ENCODE peak calls at places on chromosomes 4 and X, in five cellular contexts. One of them, this sample, is unnamed.

GRCh38 chrX:128816919-128817318 is 706.4 kb downstream of the SMARCA1 start:
- DNase-seq in right atrium auricular region: no peak
- DNase-seq in activated CD8-positive, alpha-beta T cell treated with anti-CD3 and anti-CD28 coated beads for 36 hours: no peak
- DNase-seq in NB4: peak; percentile 21
- DNase-seq in fibroblast of mammary gland: no peak
- DNase-seq in this sample: no peak

GRCh38 chr4:186144180-186144579 is 39.7 kb downstream of the FAM149A start:
- DNase-seq in right atrium auricular region: peak; percentile 62
- DNase-seq in activated CD8-positive, alpha-beta T cell treated with anti-CD3 and anti-CD28 coated beads for 36 hours: peak; percentile 28
- DNase-seq in NB4: no peak
- DNase-seq in fibroblast of mammary gland: peak; percentile 40
- DNase-seq in this sample: no peak

GRCh38 chrX:13778916-13779315 is 38.0 kb downstream of the GPM6B start:
- DNase-seq in right atrium auricular region: no peak
- DNase-seq in activated CD8-positive, alpha-beta T cell treated with anti-CD3 and anti-CD28 coated beads for 36 hours: peak; percentile 9
- DNase-seq in NB4: peak; percentile 25
- DNase-seq in fibroblast of mammary gland: peak; percentile 80
- DNase-seq in this sample: no peak

GRCh38 chr4:30256105-30256828 is 463.9 kb upstream of the PCDH7 start:
- DNase-seq in right atrium auricular region: no peak
- DNase-seq in activated CD8-positive, alpha-beta T cell treated with anti-CD3 and anti-CD28 coated beads for 36 hours: no peak
- DNase-seq in NB4: peak; percentile 10
- DNase-seq in fibroblast of mammary gland: no peak
- DNase-seq in this sample: no peak

GRCh38 chrX:21479695-21480280 is 105.6 kb downstream of the CNKSR2 start:
- DNase-seq in right atrium auricular region: no peak
- DNase-seq in activated CD8-positive, alpha-beta T cell treated with anti-CD3 and anti-CD28 coated beads for 36 hours: peak; percentile 1
- DNase-seq in NB4: peak; percentile 67
- DNase-seq in fibroblast of mammary gland: peak; percentile 67
- DNase-seq in this sample: peak; percentile 16

GRCh38 chr4:23631255-23631950 is 258.4 kb downstream of the PPARGC1A start:
- DNase-seq in right atrium auricular region: no peak
- DNase-seq in activated CD8-positive, alpha-beta T cell treated with anti-CD3 and anti-CD28 coated beads for 36 hours: no peak
- DNase-seq in NB4: no peak
- DNase-seq in fibroblast of mammary gland: no peak
- DNase-seq in this sample: no peak

GRCh38 chr4:3414421-3415279 is 27.1 kb upstream of the HGFAC start:
- DNase-seq in right atrium auricular region: no peak
- DNase-seq in activated CD8-positive, alpha-beta T cell treated with anti-CD3 and anti-CD28 coated beads for 36 hours: no peak
- DNase-seq in NB4: peak; percentile 75
- DNase-seq in fibroblast of mammary gland: no peak
- DNase-seq in this sample: no peak

GRCh38 chr4:186701273-186701672 is 22.4 kb downstream of the FAT1 start:
- DNase-seq in right atrium auricular region: peak; percentile 65
- DNase-seq in activated CD8-positive, alpha-beta T cell treated with anti-CD3 and anti-CD28 coated beads for 36 hours: no peak
- DNase-seq in NB4: no peak
- DNase-seq in fibroblast of mammary gland: peak; percentile 64
- DNase-seq in this sample: no peak

GRCh38 chr4:76594152-76594551 is 159.1 kb downstream of the SHROOM3 start:
- DNase-seq in right atrium auricular region: no peak
- DNase-seq in activated CD8-positive, alpha-beta T cell treated with anti-CD3 and anti-CD28 coated beads for 36 hours: no peak
- DNase-seq in NB4: no peak
- DNase-seq in fibroblast of mammary gland: no peak
- DNase-seq in this sample: no peak

GRCh38 chrX:55135171-55135570 is 46.4 kb downstream of the PAGE2 start:
- DNase-seq in right atrium auricular region: no peak
- DNase-seq in activated CD8-positive, alpha-beta T cell treated with anti-CD3 and anti-CD28 coated beads for 36 hours: peak; percentile 29
- DNase-seq in NB4: peak; percentile 22
- DNase-seq in fibroblast of mammary gland: peak; percentile 31
- DNase-seq in this sample: no peak

GRCh38 chrX:103404225-103405008 is 28.1 kb downstream of the BEX3 start:
- DNase-seq in right atrium auricular region: peak; percentile 80
- DNase-seq in activated CD8-positive, alpha-beta T cell treated with anti-CD3 and anti-CD28 coated beads for 36 hours: peak; percentile 84
- DNase-seq in NB4: peak; percentile 22
- DNase-seq in fibroblast of mammary gland: peak; percentile 88
- DNase-seq in this sample: peak; percentile 61

GRCh38 chrX:68431836-68432235 is 1.5 kb downstream of the OPHN1 start:
- DNase-seq in right atrium auricular region: no peak
- DNase-seq in activated CD8-positive, alpha-beta T cell treated with anti-CD3 and anti-CD28 coated beads for 36 hours: no peak
- DNase-seq in NB4: no peak
- DNase-seq in fibroblast of mammary gland: no peak
- DNase-seq in this sample: no peak

GRCh38 chr4:338759-339097 is 1.1 kb downstream of the ZNF141 start:
- DNase-seq in right atrium auricular region: no peak
- DNase-seq in activated CD8-positive, alpha-beta T cell treated with anti-CD3 and anti-CD28 coated beads for 36 hours: no peak
- DNase-seq in NB4: peak; percentile 54
- DNase-seq in fibroblast of mammary gland: peak; percentile 3
- DNase-seq in this sample: no peak

GRCh38 chr4:112145326-112145819 is at the start of gene FAM241A:
- DNase-seq in right atrium auricular region: peak; percentile 86
- DNase-seq in activated CD8-positive, alpha-beta T cell treated with anti-CD3 and anti-CD28 coated beads for 36 hours: peak; percentile 89
- DNase-seq in NB4: peak; percentile 91
- DNase-seq in fibroblast of mammary gland: peak; percentile 74
- DNase-seq in this sample: peak; percentile 97

GRCh38 chr4:169485084-169485483 is 127.3 kb downstream of the NEK1 start:
- DNase-seq in right atrium auricular region: no peak
- DNase-seq in activated CD8-positive, alpha-beta T cell treated with anti-CD3 and anti-CD28 coated beads for 36 hours: no peak
- DNase-seq in NB4: no peak
- DNase-seq in fibroblast of mammary gland: peak; percentile 53
- DNase-seq in this sample: no peak

GRCh38 chrX:6644411-6644810 is 109.5 kb upstream of the VCX3A start:
- DNase-seq in right atrium auricular region: no peak
- DNase-seq in activated CD8-positive, alpha-beta T cell treated with anti-CD3 and anti-CD28 coated beads for 36 hours: peak; percentile 1
- DNase-seq in NB4: peak; percentile 28
- DNase-seq in fibroblast of mammary gland: no peak
- DNase-seq in this sample: no peak

GRCh38 chr4:74886490-74886889 is 46.4 kb upstream of the PARM1 start:
- DNase-seq in right atrium auricular region: no peak
- DNase-seq in activated CD8-positive, alpha-beta T cell treated with anti-CD3 and anti-CD28 coated beads for 36 hours: no peak
- DNase-seq in NB4: no peak
- DNase-seq in fibroblast of mammary gland: peak; percentile 74
- DNase-seq in this sample: no peak

GRCh38 chr4:183467246-183467645 is 22.8 kb downstream of the CDKN2AIP start:
- DNase-seq in right atrium auricular region: no peak
- DNase-seq in activated CD8-positive, alpha-beta T cell treated with anti-CD3 and anti-CD28 coated beads for 36 hours: no peak
- DNase-seq in NB4: no peak
- DNase-seq in fibroblast of mammary gland: no peak
- DNase-seq in this sample: no peak

GRCh38 chr4:83548151-83548905 is 12.4 kb downstream of the GPAT3 start:
- DNase-seq in right atrium auricular region: peak; percentile 81
- DNase-seq in activated CD8-positive, alpha-beta T cell treated with anti-CD3 and anti-CD28 coated beads for 36 hours: peak; percentile 89
- DNase-seq in NB4: peak; percentile 96
- DNase-seq in fibroblast of mammary gland: peak; percentile 96
- DNase-seq in this sample: peak; percentile 43

GRCh38 chrX:106397788-106398538 is 213.8 kb upstream of the RADX start:
- DNase-seq in right atrium auricular region: no peak
- DNase-seq in activated CD8-positive, alpha-beta T cell treated with anti-CD3 and anti-CD28 coated beads for 36 hours: no peak
- DNase-seq in NB4: peak; percentile 14
- DNase-seq in fibroblast of mammary gland: peak; percentile 23
- DNase-seq in this sample: no peak

GRCh38 chrX:119512145-119512800 is 44.0 kb downstream of the SLC25A5 start:
- DNase-seq in right atrium auricular region: peak; percentile 62
- DNase-seq in activated CD8-positive, alpha-beta T cell treated with anti-CD3 and anti-CD28 coated beads for 36 hours: peak; percentile 37
- DNase-seq in NB4: peak; percentile 70
- DNase-seq in fibroblast of mammary gland: peak; percentile 68
- DNase-seq in this sample: peak; percentile 64

GRCh38 chr4:156169011-156169410 is 215.3 kb upstream of the CTSO start:
- DNase-seq in right atrium auricular region: no peak
- DNase-seq in activated CD8-positive, alpha-beta T cell treated with anti-CD3 and anti-CD28 coated beads for 36 hours: no peak
- DNase-seq in NB4: peak; percentile 26
- DNase-seq in fibroblast of mammary gland: peak; percentile 94
- DNase-seq in this sample: peak; percentile 20
- TF ChIP-seq CTCF in right atrium auricular region: peak; percentile 16
- TF ChIP-seq CTCF in activated CD8-positive, alpha-beta T cell treated with anti-CD3 and anti-CD28 coated beads for 36 hours: no peak
- TF ChIP-seq CTCF in NB4: peak; percentile 18
- TF ChIP-seq CTCF in fibroblast of mammary gland: peak; percentile 80
- TF ChIP-seq CTCF in this sample: peak; percentile 44

DNA sequence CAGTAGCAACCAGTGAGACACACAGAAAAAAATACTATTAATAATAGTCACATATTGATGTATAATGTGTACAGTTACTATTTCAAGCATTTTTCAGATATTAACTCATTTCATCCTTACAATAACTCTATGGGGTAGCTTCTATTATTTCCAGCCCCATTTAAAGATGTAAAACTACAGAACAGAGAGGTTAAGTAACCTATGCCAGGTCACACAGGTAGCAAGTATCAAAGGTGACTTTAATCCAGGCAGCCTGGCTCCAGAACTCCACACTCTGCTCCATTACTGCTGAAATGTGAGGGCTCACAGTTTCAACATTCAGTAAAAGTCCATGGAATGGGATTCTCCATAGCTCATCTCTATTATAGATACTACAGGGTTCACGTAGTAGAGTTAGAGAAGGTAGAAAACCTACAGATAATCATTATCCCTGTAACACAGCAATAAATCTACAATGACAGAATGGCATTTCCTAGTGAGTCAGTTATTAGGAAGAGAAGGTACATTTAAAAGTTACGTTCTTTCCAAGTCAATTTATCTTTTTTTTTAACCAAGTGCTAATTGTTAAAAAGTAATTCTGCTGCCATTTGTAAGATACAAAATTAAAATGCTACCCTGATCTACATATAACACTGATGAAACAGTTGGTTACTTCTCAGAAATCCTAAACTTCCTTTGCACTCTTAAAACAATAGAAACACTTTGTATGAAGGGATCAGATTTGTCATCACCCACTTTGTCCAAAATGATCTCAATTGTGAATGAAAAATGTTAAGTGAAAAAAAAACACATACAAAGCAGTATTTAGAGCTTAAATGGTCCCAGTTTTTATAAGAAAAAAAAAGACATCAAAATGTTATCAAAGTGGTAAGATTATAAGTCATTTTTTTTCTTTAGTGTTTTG is 18.7 kb downstream of the RELL1 start:
- DNase-seq in right atrium auricular region: no peak
- DNase-seq in activated CD8-positive, alpha-beta T cell treated with anti-CD3 and anti-CD28 coated beads for 36 hours: no peak
- DNase-seq in NB4: no peak
- DNase-seq in fibroblast of mammary gland: peak; percentile 29
- DNase-seq in this sample: no peak
- TF ChIP-seq CTCF in right atrium auricular region: no peak
- TF ChIP-seq CTCF in activated CD8-positive, alpha-beta T cell treated with anti-CD3 and anti-CD28 coated beads for 36 hours: no peak
- TF ChIP-seq CTCF in NB4: no peak
- TF ChIP-seq CTCF in fibroblast of mammary gland: no peak
- TF ChIP-seq CTCF in this sample: no peak

GRCh38 chr4:22356996-22357596 is 158.8 kb downstream of the ADGRA3 start:
- DNase-seq in right atrium auricular region: no peak
- DNase-seq in activated CD8-positive, alpha-beta T cell treated with anti-CD3 and anti-CD28 coated beads for 36 hours: no peak
- DNase-seq in NB4: peak; percentile 62
- DNase-seq in fibroblast of mammary gland: peak; percentile 61
- DNase-seq in this sample: peak; percentile 4
- TF ChIP-seq CTCF in right atrium auricular region: no peak
- TF ChIP-seq CTCF in activated CD8-positive, alpha-beta T cell treated with anti-CD3 and anti-CD28 coated beads for 36 hours: no peak
- TF ChIP-seq CTCF in NB4: peak; percentile 43
- TF ChIP-seq CTCF in fibroblast of mammary gland: peak; percentile 66
- TF ChIP-seq CTCF in this sample: no peak

GRCh38 chr4:69323284-69323683 is 43.0 kb downstream of the UGT2B28 start:
- DNase-seq in right atrium auricular region: no peak
- DNase-seq in activated CD8-positive, alpha-beta T cell treated with anti-CD3 and anti-CD28 coated beads for 36 hours: no peak
- DNase-seq in NB4: no peak
- DNase-seq in fibroblast of mammary gland: no peak
- DNase-seq in this sample: no peak
- TF ChIP-seq CTCF in right atrium auricular region: no peak
- TF ChIP-seq CTCF in activated CD8-positive, alpha-beta T cell treated with anti-CD3 and anti-CD28 coated beads for 36 hours: no peak
- TF ChIP-seq CTCF in NB4: no peak
- TF ChIP-seq CTCF in fibroblast of mammary gland: no peak
- TF ChIP-seq CTCF in this sample: no peak

This sample was measured in GM13976.